ENCODE peak calls at places on chromosomes 1 and 21, in eight cellular contexts. A is H1, Z is psoas muscle, X is fibroblast of the aortic adventitia, J is Peyer's patch, D is AG04450, R is brain microvascular endothelial cell, K is A549. M is an unnamed sample.

GRCh38 chr1:178330848-178331497 is 165.8 kb downstream of the CLEC20A start:
- DNase-seq in Z (no peak), A (no peak), D (no peak), K (no peak), X (no peak), J (no peak), R (no peak), M (no peak)

GRCh38 chr1:169928438-169929209 is 34.9 kb upstream of the SCYL3 start:
- DNase-seq in A (no peak), X (peak), D (peak), Z (no peak), R (no peak), K (no peak), J (no peak), M (peak)

GRCh38 chr1:75771978-75772377 is 14.1 kb upstream of the RABGGTB start:
- DNase-seq in R (no peak), D (no peak), A (no peak), Z (no peak), J (no peak), K (no peak), X (no peak), M (no peak)

GRCh38 chr1:100452641-100453040 is 85.3 kb upstream of the GPR88 start:
- DNase-seq in X (no peak), J (no peak), R (no peak), K (no peak), A (no peak), D (peak), Z (no peak), M (no peak)

GRCh38 chr1:11654571-11655262 is at the start of gene FBXO44:
- DNase-seq in Z (peak), R (no peak), K (no peak), J (peak), A (peak), X (no peak), D (no peak), M (no peak)

GRCh38 chr21:35988396-35989140 is 71.8 kb downstream of the SETD4 start:
- DNase-seq in D (no peak), Z (no peak), K (no peak), A (no peak), J (no peak), R (no peak), X (no peak), M (no peak)

GRCh38 chr1:66764994-66765578 is 12.8 kb downstream of the DYNLT5 start:
- DNase-seq in X (peak), A (peak), R (peak), Z (no peak), J (peak), K (peak), D (peak), M (peak)

GRCh38 chr1:57327331-57327730 is 96.5 kb downstream of the DAB1 start:
- DNase-seq in A (no peak), Z (no peak), X (no peak), R (no peak), K (no peak), J (no peak), D (no peak), M (no peak)

GRCh38 chr1:30513396-30514136 is 209.8 kb downstream of the MATN1 start:
- DNase-seq in R (no peak), J (no peak), A (peak), D (no peak), Z (no peak), K (no peak), X (no peak), M (no peak)

GRCh38 chr1:161084205-161084988 is 5.0 kb downstream of the NECTIN4 start:
- DNase-seq in A (no peak), J (no peak), Z (no peak), D (no peak), R (peak), K (no peak), X (peak), M (peak)

GRCh38 chr1:37556712-37557196 is at the start of gene DNALI1:
- DNase-seq in J (peak), D (peak), R (peak), K (no peak), Z (peak), X (peak), A (peak), M (peak)

GRCh38 chr1:191831572-191831971 is 326.7 kb upstream of the RGS18 start:
- DNase-seq in Z (no peak), J (no peak), R (no peak), D (no peak), A (no peak), X (peak), K (no peak), M (peak)

GRCh38 chr1:3365519-3366158 is 88.8 kb upstream of the ARHGEF16 start:
- DNase-seq in R (no peak), X (no peak), D (no peak), Z (no peak), J (no peak), K (no peak), A (no peak), M (no peak)

GRCh38 chr1:68116643-68117235 is 66.3 kb upstream of the DIRAS3 start:
- DNase-seq in A (peak), J (peak), D (no peak), K (peak), X (peak), Z (peak), R (peak), M (peak)

GRCh38 chr1:83060216-83060615 is 938.7 kb downstream of the TTLL7 start:
- DNase-seq in A (no peak), J (no peak), R (no peak), Z (no peak), X (peak), K (no peak), D (no peak), M (no peak)

GRCh38 chr1:208556461-208556860 is 312.3 kb upstream of the PLXNA2 start:
- DNase-seq in J (no peak), A (no peak), D (no peak), K (no peak), Z (no peak), R (no peak), X (no peak), M (no peak)

GRCh38 chr1:94705755-94706154 is 114.4 kb upstream of the SLC44A3 start:
- DNase-seq in R (no peak), A (no peak), J (no peak), X (no peak), Z (no peak), D (no peak), K (no peak), M (no peak)

GRCh38 chr1:48405940-48406339 is 66.1 kb downstream of the SPATA6 start:
- DNase-seq in K (no peak), R (no peak), A (no peak), D (no peak), J (no peak), Z (no peak), X (no peak), M (no peak)

GRCh38 chr1:113156368-113156767 is 83.4 kb downstream of the LRIG2 start:
- DNase-seq in K (no peak), J (no peak), D (no peak), X (no peak), R (no peak), Z (no peak), A (no peak), M (no peak)

GRCh38 chr1:3173113-3173745 is 104.2 kb downstream of the PRDM16 start:
- DNase-seq in Z (no peak), X (no peak), A (no peak), K (no peak), R (no peak), J (no peak), D (no peak), M (no peak)

GRCh38 chr1:214540324-214540723 is 11.1 kb downstream of the PTPN14 start:
- DNase-seq in A (no peak), K (no peak), Z (no peak), R (no peak), J (no peak), X (no peak), D (no peak), M (no peak)

GRCh38 chr1:60196026-60196425 is 122.5 kb upstream of the C1orf87 start:
- DNase-seq in J (no peak), D (no peak), R (no peak), K (no peak), X (no peak), Z (no peak), A (no peak), M (no peak)

GRCh38 chr1:115091582-115091981 is 2.3 kb upstream of the TSPAN2 start:
- DNase-seq in J (no peak), Z (no peak), K (no peak), R (no peak), A (no peak), D (no peak), X (no peak), M (no peak)

GRCh38 chr1:146007048-146007784 is 10.8 kb upstream of the TXNIP start:
- DNase-seq in K (peak), A (peak), X (peak), Z (no peak), D (peak), J (peak), R (peak), M (peak)

GRCh38 chr1:201365251-201365650 is 12.2 kb downstream of the TNNT2 start:
- DNase-seq in K (no peak), A (no peak), R (no peak), Z (no peak), J (no peak), X (no peak), D (no peak), M (no peak)

GRCh38 chr1:223645903-223646302 is 19.6 kb downstream of the CAPN8 start:
- DNase-seq in R (no peak), X (no peak), D (no peak), A (no peak), Z (no peak), J (no peak), K (no peak), M (no peak)

GRCh38 chr1:31445951-31446350 is 32.9 kb downstream of the SERINC2 start:
- DNase-seq in K (no peak), R (no peak), A (no peak), Z (no peak), D (no peak), X (no peak), J (no peak), M (no peak)

GRCh38 chr1:112954945-112955677 is 885 bp downstream of the SLC16A1 start:
- DNase-seq in R (peak), J (peak), K (peak), X (peak), D (no peak), A (peak), Z (peak), M (peak)

GRCh38 chr1:170483041-170483440 is 48.9 kb upstream of the GORAB start:
- DNase-seq in K (no peak), R (no peak), J (no peak), Z (no peak), A (no peak), X (peak), D (no peak), M (no peak)

GRCh38 chr1:214264196-214264595 is 16.8 kb upstream of the SMYD2 start:
- DNase-seq in A (no peak), J (no peak), K (no peak), R (no peak), D (no peak), X (no peak), Z (no peak), M (no peak)

GRCh38 chr1:211492511-211493132 is 660 bp upstream of the RD3 start:
- DNase-seq in J (no peak), K (no peak), D (no peak), X (no peak), R (no peak), Z (no peak), A (no peak), M (no peak)

GRCh38 chr1:166488327-166488726 is 321.5 kb upstream of the FAM78B start:
- DNase-seq in K (no peak), A (no peak), X (no peak), J (no peak), R (no peak), D (no peak), Z (no peak), M (no peak)

GRCh38 chr1:234963180-234963903 is 165.3 kb downstream of the TOMM20 start:
- DNase-seq in A (no peak), Z (peak), X (peak), D (peak), R (peak), K (peak), J (peak), M (peak)

GRCh38 chr1:185733818-185734709 is at the start of gene HMCN1:
- DNase-seq in A (peak), R (peak), K (peak), X (peak), Z (peak), J (no peak), D (no peak), M (peak)

GRCh38 chr1:225857256-225857655 is 24.9 kb downstream of the TMEM63A start:
- DNase-seq in K (no peak), R (no peak), Z (no peak), X (no peak), J (no peak), D (no peak), A (no peak), M (no peak)

GRCh38 chr1:169146536-169147214 is 40.2 kb downstream of the ATP1B1 start:
- DNase-seq in J (no peak), R (no peak), Z (no peak), D (no peak), K (peak), A (no peak), X (no peak), M (no peak)

GRCh38 chr1:2335721-2336475 is 55.5 kb downstream of the MORN1 start:
- DNase-seq in X (no peak), K (no peak), R (no peak), A (no peak), J (no peak), D (no peak), Z (no peak), M (no peak)

GRCh38 chr21:45826733-45827692 is 154.6 kb upstream of the COL6A1 start:
- DNase-seq in R (no peak), A (no peak), Z (no peak), X (no peak), D (no peak), K (no peak), J (no peak), M (no peak)
- H3K4me3 ChIP-seq in R (no peak), A (no peak), Z (no peak), X (no peak), D (no peak), K (no peak), J (no peak), M (no peak)

DNA sequence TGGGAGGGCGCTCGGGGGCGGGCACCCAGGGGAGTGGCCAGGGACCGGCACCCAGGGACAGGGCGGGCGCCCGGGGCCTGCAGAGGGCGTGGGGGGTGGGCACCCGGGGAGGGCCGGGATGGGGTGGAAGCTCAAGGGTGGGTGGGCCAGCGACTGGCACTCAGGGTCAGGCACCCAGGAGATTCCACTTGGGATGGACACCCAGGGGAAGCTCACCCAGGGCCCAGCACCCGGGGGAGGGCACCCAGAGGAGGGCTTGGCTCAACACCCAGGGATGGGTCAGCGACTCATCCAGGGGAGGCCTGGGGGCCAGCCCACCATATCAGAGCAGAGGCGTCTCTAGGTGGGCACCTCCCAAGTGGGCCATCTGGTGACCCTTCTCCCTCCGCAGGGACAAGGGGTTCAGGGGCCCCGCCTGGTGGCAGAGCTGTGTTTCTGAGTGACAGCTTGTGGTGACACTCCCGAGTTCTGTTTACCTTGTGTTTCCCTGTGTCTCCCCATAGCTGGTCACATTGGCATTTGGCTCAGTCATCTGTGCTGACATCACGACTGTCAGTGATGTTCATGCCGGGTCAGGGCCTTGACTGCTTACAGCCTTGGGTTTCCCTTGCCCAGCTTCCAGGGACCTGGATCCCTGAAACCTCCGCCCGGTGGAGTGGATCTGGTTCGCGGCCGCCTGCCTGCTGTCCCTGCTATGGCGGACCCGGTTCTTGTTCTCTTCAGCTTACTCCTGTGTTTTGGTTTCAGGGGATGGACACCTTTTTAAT is 749 bp downstream of the IBA57 start:
- DNase-seq in A (peak), K (peak), D (no peak), X (peak), Z (peak), J (peak), R (peak), M (peak)
- TF ChIP-seq CTCF in A (peak), K (peak), D (peak), X (peak), Z (peak), J (peak), R (peak), M (peak)

DNA sequence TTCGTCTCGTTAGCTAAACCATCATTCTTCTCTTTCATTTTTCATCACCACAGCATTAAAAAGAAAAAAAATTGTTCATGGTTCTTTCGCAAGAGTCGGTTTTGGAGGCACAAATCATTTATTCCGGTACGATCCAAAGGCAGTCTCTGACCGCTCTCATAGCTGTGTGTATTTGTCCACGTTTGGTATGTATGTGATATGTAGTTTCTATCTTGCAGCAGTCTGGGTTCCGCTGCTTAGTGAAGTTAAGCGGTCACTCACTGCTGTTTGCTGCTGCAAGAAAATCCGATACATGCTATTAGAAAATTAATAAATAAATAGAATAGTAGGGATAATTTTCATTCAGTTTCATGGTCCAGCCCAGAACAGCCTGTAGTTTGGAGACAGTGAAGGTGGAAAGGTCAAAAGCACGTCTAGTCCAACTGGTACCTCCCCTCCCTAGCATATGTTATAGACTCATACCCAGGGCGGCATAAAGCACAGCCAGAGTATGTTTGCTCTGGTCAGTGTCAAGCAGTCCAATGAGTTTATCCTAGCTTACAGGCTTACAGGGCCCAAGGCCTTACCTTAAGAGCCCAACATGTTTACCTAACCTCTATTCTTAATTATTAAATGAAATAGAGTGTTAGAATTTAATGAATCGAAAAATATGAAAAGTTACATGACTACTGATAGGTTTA is 2.5 kb downstream of the FMN2 start:
- DNase-seq in D (no peak), R (no peak), A (no peak), Z (no peak), X (no peak), J (no peak), K (no peak), M (no peak)
- H3K4me3 ChIP-seq in D (peak), R (peak), A (no peak), Z (no peak), X (peak), J (no peak), K (no peak), M (no peak)

GRCh38 chr1:156123356-156124196 is 9.1 kb downstream of the LMNA start:
- DNase-seq in R (peak), J (peak), A (peak), Z (peak), X (peak), D (peak), K (no peak), M (peak)
- TF ChIP-seq CTCF in R (peak), J (peak), A (peak), Z (peak), X (peak), D (peak), K (peak), M (peak)

GRCh38 chr1:187985145-187985896 is 1156.6 kb downstream of the PLA2G4A start:
- DNase-seq in R (no peak), Z (no peak), J (no peak), X (no peak), A (no peak), D (no peak), K (no peak), M (no peak)

GRCh38 chr1:187991944-187992343 is 1163.2 kb downstream of the PLA2G4A start:
- DNase-seq in Z (no peak), A (no peak), K (no peak), R (no peak), J (no peak), D (no peak), X (no peak), M (no peak)

GRCh38 chr1:187985897-187986654 is 1157.3 kb downstream of the PLA2G4A start:
- DNase-seq in Z (no peak), J (no peak), D (no peak), R (no peak), A (no peak), K (no peak), X (no peak), M (no peak)

DNA sequence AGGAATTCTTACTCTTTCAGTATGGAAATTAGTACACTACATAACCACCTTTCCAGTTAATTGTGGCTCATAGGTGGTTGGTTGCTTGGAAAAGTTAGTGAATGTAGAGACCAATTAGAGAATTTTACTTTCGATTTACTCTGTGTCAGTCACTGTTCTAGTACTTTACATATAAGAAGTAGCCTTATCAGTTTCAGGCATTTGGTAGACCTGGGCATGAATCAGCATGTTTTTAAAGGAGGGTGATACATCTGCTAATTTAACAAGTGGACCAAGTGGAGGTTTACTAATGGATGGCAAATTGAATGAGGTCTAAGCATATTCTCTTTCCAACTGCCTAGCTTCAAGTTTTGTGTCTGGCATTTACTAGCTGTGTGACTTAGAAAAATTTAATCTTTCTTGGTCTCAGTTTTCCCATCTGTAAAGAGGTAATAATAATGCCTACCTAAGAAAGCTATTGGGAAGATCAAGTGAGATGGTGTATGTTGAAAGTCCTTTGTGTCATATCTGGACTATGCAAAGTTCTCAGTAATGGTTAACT is 1158.6 kb downstream of the PLA2G4A start:
- DNase-seq in R (no peak), X (no peak), K (no peak), Z (no peak), A (no peak), D (no peak), J (no peak), M (no peak)
- H3K4me3 ChIP-seq in R (no peak), X (no peak), K (no peak), Z (no peak), A (no peak), D (no peak), J (no peak), M (no peak)

DNA sequence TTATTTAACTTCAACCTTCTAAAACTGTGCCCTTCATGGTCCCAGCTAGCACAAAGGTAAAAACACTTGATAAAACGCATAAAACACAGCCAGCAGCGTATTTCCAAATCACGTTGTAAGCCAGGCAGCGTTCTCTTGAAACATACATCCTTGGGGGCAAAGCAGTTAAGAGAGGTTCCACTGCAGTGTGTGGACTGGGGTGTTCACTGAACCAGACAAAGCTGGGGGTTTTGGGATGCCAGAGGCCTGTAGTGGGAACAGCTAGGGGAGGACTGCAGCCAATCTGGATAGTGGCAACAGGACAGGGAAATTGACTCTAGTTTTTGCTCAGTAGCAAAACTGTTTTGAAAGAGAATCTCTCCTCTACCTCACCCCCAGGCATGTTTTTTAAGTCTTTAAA is 21.5 kb upstream of the ATP5PO start:
- DNase-seq in Z (no peak), J (no peak), R (no peak), D (no peak), A (no peak), X (no peak), K (no peak), M (no peak)
- TF ChIP-seq CTCF in Z (no peak), J (no peak), R (no peak), D (no peak), A (no peak), X (no peak), K (no peak), M (no peak)